ENCODE peak calls at places on chromosomes 12 and 14, in ten cellular contexts. H is epithelial cell of esophagus, R is Calu3, J is psoas muscle, D is HFFc6, N is AG04450, Z is gastrocnemius medialis, P is left lung, S is HL-60, W is WTC11. F is an unnamed sample.

GRCh38 chr12:75635606-75636444 is 124.4 kb upstream of the KRR1 start:
- DNase-seq in H (peak; percentile 72), R (peak; percentile 41), J (no peak), D (peak; percentile 91), N (peak; percentile 86), Z (no peak), P (no peak), S (no peak), W (no peak), F (peak; percentile 88)

GRCh38 chr12:42584539-42585174 is 4.9 kb downstream of the PRICKLE1 start:
- DNase-seq in H (no peak), R (no peak), J (no peak), D (no peak), N (no peak), Z (no peak), P (no peak), S (no peak), W (no peak), F (no peak)

GRCh38 chr12:32824596-32824995 is 68.9 kb upstream of the YARS2 start:
- DNase-seq in H (no peak), R (no peak), J (no peak), D (no peak), N (no peak), Z (no peak), P (no peak), S (no peak), W (no peak), F (no peak)

GRCh38 chr14:105315211-105315721 is 718 bp downstream of the PACS2 start:
- DNase-seq in H (peak; percentile 48), R (peak; percentile 57), J (peak; percentile 47), D (no peak), N (no peak), Z (no peak), P (peak; percentile 88), S (no peak), W (peak; percentile 57), F (no peak)

GRCh38 chr14:96501746-96502620 is at the start of gene PAPOLA:
- DNase-seq in H (peak; percentile 97), R (peak; percentile 94), J (peak; percentile 95), D (peak; percentile 92), N (peak; percentile 84), Z (peak; percentile 88), P (peak; percentile 99), S (peak; percentile 96), W (peak; percentile 93), F (peak; percentile 99)

GRCh38 chr12:113462117-113462774 is 9.4 kb downstream of the LHX5 start:
- DNase-seq in H (peak; percentile 76), R (peak; percentile 90), J (peak; percentile 81), D (peak; percentile 65), N (peak; percentile 29), Z (peak; percentile 22), P (peak; percentile 94), S (peak; percentile 74), W (peak; percentile 89), F (peak; percentile 63)

GRCh38 chr12:106226884-106227640 is 20.8 kb downstream of the CKAP4 start:
- DNase-seq in H (peak; percentile 81), R (peak; percentile 57), J (no peak), D (peak; percentile 56), N (no peak), Z (peak; percentile 15), P (no peak), S (peak; percentile 42), W (no peak), F (peak; percentile 80)

GRCh38 chr12:52335598-52336262 is 14.5 kb upstream of the KRT83 start:
- DNase-seq in H (no peak), R (peak; percentile 31), J (no peak), D (no peak), N (no peak), Z (no peak), P (no peak), S (no peak), W (no peak), F (no peak)

GRCh38 chr12:115518-115917 is 49.0 kb downstream of the IQSEC3 start:
- DNase-seq in H (no peak), R (no peak), J (no peak), D (no peak), N (no peak), Z (no peak), P (no peak), S (no peak), W (no peak), F (no peak)

GRCh38 chr12:113347-113746 is 46.8 kb downstream of the IQSEC3 start:
- DNase-seq in H (no peak), R (no peak), J (no peak), D (no peak), N (no peak), Z (no peak), P (no peak), S (no peak), W (no peak), F (no peak)

GRCh38 chr12:117311-117710 is 50.7 kb downstream of the IQSEC3 start:
- DNase-seq in H (no peak), R (no peak), J (no peak), D (no peak), N (no peak), Z (no peak), P (no peak), S (no peak), W (no peak), F (no peak)

GRCh38 chr12:115960-116915 is 49.7 kb downstream of the IQSEC3 start:
- DNase-seq in H (no peak), R (no peak), J (no peak), D (no peak), N (no peak), Z (no peak), P (no peak), S (no peak), W (no peak), F (no peak)

DNA sequence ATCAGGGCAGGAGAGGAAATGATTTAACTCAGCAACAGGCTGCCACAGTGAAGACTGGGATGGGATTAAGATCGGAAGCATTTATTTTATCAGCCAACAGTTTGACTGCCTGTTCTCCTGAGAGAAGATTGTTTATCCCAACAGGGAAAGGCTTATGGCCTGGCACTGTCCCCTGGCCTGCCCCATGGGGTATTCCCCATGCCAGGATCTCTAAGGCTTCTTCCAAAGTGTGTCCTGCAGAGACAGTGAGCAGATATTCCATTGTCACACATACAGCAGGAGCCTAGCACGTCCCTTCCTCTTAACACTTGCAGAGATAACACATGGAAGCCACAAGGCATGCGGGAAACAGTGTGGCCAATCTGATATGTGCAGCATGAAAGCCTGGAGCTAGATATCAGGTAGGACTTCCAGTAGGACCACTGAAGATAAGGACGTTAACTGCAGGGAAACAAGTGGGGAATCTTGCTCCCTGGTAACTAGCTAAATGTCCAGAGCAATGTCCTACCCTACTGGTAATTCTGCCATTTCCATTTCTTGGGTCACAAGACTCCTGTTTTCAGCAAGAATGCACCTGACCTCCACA is 48.2 kb downstream of the IQSEC3 start:
- DNase-seq in H (no peak), R (no peak), J (no peak), D (no peak), N (no peak), Z (no peak), P (no peak), S (no peak), W (no peak), F (no peak)
- TF ChIP-seq CTCF in H (no peak), R (no peak), J (no peak), D (no peak), N (no peak), Z (no peak), P (no peak), S (no peak), W (no peak), F (no peak)

GRCh38 chr14:49769581-49770211 is 1.7 kb downstream of the KLHDC2 start:
- DNase-seq in H (peak; percentile 7), R (peak; percentile 5), J (no peak), D (no peak), N (no peak), Z (no peak), P (no peak), S (no peak), W (no peak), F (peak; percentile 11)

GRCh38 chr14:49769171-49769570 is 1.2 kb downstream of the KLHDC2 start:
- DNase-seq in H (peak; percentile 22), R (peak; percentile 23), J (no peak), D (peak; percentile 67), N (no peak), Z (no peak), P (no peak), S (no peak), W (no peak), F (peak; percentile 70)

GRCh38 chr14:49768301-49769121 is 558 bp downstream of the KLHDC2 start:
- DNase-seq in H (peak; percentile 77), R (peak; percentile 36), J (peak; percentile 64), D (peak; percentile 53), N (no peak), Z (peak; percentile 29), P (peak; percentile 89), S (peak; percentile 55), W (peak; percentile 55), F (peak; percentile 62)

GRCh38 chr14:49766839-49767238 is 1.1 kb upstream of the KLHDC2 start:
- DNase-seq in H (peak; percentile 11), R (peak; percentile 3), J (no peak), D (no peak), N (no peak), Z (no peak), P (no peak), S (no peak), W (no peak), F (no peak)

DNA sequence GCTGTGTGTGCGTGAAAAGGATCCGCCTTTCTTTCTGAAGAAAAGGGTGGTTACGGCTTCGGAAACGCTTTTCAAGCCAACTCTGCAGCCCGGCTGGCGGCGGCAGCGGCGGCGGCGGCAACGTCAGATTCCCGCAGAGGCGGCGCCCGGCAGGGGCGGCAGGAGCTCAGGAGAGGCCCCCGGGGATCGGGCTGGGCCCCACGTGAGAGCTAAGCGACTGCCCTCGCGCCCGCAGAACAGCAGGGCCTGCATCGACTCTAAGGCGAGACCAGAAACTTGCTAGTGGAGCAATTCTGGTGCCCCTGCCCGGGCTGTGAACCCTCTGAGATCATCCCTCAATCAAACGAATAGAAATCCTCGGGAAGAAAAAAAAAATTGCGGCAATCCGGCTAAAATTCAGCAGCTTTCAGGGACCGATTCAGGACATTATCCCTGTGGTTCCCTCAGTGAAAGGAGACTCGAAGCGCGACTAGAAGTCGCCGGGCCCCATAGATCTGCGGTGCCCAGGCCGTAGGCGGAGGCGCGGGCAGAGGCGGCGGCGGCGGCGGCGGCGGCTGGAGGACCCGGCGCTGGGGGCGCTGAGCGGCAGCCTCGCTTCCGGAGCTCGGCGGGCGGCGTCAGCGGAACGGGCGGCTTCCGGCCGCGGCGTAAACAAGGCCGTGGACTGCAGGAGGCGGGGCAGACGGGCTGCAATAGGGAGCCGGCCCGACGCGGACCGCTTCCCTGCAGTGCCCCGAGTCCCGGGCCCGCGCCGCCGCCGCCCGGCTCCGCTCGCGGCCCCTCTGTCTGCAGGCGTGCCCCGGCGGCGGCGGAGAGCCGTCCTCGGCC is at the start of gene KLHDC2:
- DNase-seq in H (peak; percentile 93), R (peak; percentile 91), J (peak; percentile 90), D (peak; percentile 84), N (peak; percentile 67), Z (peak; percentile 85), P (peak; percentile 99), S (peak; percentile 88), W (peak; percentile 87), F (peak; percentile 97)
- TF ChIP-seq CTCF in H (no peak), R (no peak), J (peak; percentile 42), D (peak; percentile 38), N (no peak), Z (peak; percentile 49), P (no peak), S (no peak), W (no peak), F (no peak)

DNA sequence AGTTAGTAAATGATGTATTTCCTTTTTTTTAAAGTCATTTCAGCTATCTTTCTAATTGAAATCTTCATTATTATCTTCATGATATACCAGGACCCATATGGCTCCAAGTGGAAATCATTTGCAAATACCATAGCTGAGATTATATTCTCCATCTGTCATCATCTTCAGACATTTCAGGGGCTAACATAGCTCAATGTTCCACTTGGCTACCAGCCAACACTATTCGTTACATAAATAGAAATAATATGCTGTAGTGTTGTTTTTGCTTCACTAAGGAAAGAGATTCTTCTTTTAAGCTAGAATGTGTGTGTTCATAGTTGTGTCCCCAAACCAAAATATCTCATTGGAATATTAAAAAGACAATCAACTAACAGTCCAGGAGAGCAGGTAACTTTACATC is 225.1 kb downstream of the DIO2 start:
- DNase-seq in H (no peak), R (no peak), J (no peak), D (no peak), N (no peak), Z (no peak), P (no peak), S (no peak), W (no peak), F (no peak)
- TF ChIP-seq CTCF in H (no peak), R (no peak), J (no peak), D (no peak), N (no peak), Z (no peak), P (no peak), S (no peak), W (no peak), F (no peak)

DNA sequence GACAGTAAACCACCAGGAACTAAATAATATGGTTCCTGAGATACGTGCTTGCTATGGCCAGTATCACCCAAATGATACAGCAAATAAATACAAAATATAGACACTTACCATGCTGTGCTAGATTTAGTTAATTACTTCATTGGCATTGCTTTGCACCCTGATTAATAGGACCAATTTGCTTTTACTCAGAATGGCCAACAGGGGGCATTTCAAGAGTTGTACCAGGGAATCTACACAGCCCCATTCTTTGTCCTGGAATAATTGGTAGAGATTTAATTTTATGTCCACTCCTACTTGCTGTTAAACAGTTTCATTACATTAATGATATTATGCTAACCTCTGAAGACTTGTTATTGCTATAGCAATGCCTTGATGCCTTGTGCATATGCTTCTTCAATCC is 280.8 kb downstream of the RERGL start:
- DNase-seq in H (no peak), R (no peak), J (no peak), D (no peak), N (no peak), Z (no peak), P (no peak), S (no peak), W (no peak), F (no peak)
- TF ChIP-seq CTCF in H (no peak), R (no peak), J (no peak), D (peak; percentile 14), N (no peak), Z (no peak), P (no peak), S (no peak), W (peak; percentile 51), F (no peak)

F was measured in foreskin fibroblast.